ENCODE peak calls at places on chromosomes 1 and 21, in six cellular contexts. R is right lobe of liver; U is naive thymus-derived CD4-positive, alpha-beta T cell; W is endothelial cell of umbilical vein; O is Peyer's patch; E is fibroblast of lung. K is an unnamed sample.

GRCh38 chr1:61271412-61271789 is 189.0 kb downstream of the NFIA start:
- DNase-seq in R (no peak), U (no peak), W (no peak), O (no peak), E (no peak), K (no peak)

GRCh38 chr1:101253976-101254660 is 17.3 kb downstream of the S1PR1 start:
- DNase-seq in R (no peak), U (peak; percentile 26), W (no peak), O (no peak), E (no peak), K (no peak)

GRCh38 chr1:211469938-211470529 is 21.9 kb downstream of the RD3 start:
- DNase-seq in R (peak; percentile 92), U (no peak), W (peak; percentile 80), O (peak; percentile 87), E (peak; percentile 68), K (peak; percentile 88)

GRCh38 chr1:53553734-53554509 is 94.7 kb downstream of the DMRTB1 start:
- DNase-seq in R (peak; percentile 28), U (no peak), W (no peak), O (peak; percentile 28), E (no peak), K (no peak)

GRCh38 chr1:116923421-116923820 is 13.7 kb downstream of the PTGFRN start:
- DNase-seq in R (no peak), U (no peak), W (peak; percentile 87), O (no peak), E (no peak), K (no peak)

GRCh38 chr1:51284487-51284954 is 45.8 kb downstream of the TTC39A start:
- DNase-seq in R (peak; percentile 74), U (no peak), W (peak; percentile 94), O (no peak), E (no peak), K (peak; percentile 86)

GRCh38 chr1:41664861-41665640 is 180.6 kb upstream of the EDN2 start:
- DNase-seq in R (no peak), U (no peak), W (peak; percentile 46), O (no peak), E (peak; percentile 69), K (no peak)

GRCh38 chr1:167232801-167233200 is 12.1 kb downstream of the POU2F1 start:
- DNase-seq in R (no peak), U (no peak), W (no peak), O (no peak), E (no peak), K (no peak)

GRCh38 chr21:38531610-38532009 is 33.3 kb upstream of the ERG start:
- DNase-seq in R (no peak), U (no peak), W (no peak), O (no peak), E (peak; percentile 2), K (no peak)

GRCh38 chr1:46137901-46138300 is 5.5 kb upstream of the PIK3R3 start:
- DNase-seq in R (no peak), U (no peak), W (peak; percentile 72), O (no peak), E (peak; percentile 72), K (no peak)

GRCh38 chr1:161827786-161828185 is 61.7 kb downstream of the ATF6 start:
- DNase-seq in R (no peak), U (no peak), W (no peak), O (no peak), E (no peak), K (no peak)

GRCh38 chr1:100360790-100361232 is 8.5 kb downstream of the CDC14A start:
- DNase-seq in R (no peak), U (no peak), W (peak; percentile 75), O (no peak), E (peak; percentile 31), K (no peak)

GRCh38 chr1:168287237-168287664 is 6.6 kb downstream of the TBX19 start:
- DNase-seq in R (no peak), U (no peak), W (peak; percentile 55), O (no peak), E (peak; percentile 57), K (no peak)

GRCh38 chr21:39125752-39126485 is 57.3 kb downstream of the PSMG1 start:
- DNase-seq in R (peak; percentile 66), U (no peak), W (peak; percentile 68), O (no peak), E (peak; percentile 85), K (peak; percentile 78)

GRCh38 chr1:206004821-206005220 is 1.6 kb upstream of the RAB7B start:
- DNase-seq in R (no peak), U (no peak), W (no peak), O (no peak), E (peak; percentile 6), K (no peak)

GRCh38 chr1:101388904-101389546 is 152.2 kb downstream of the S1PR1 start:
- DNase-seq in R (no peak), U (peak; percentile 31), W (no peak), O (no peak), E (no peak), K (no peak)

GRCh38 chr1:41437011-41437355 is 47.5 kb downstream of the EDN2 start:
- DNase-seq in R (no peak), U (no peak), W (no peak), O (no peak), E (no peak), K (no peak)

GRCh38 chr1:224524679-224525078 is 90.1 kb upstream of the WDR26 start:
- DNase-seq in R (no peak), U (no peak), W (no peak), O (no peak), E (peak; percentile 52), K (no peak)

GRCh38 chr21:35386491-35387079 is 337.5 kb upstream of the RUNX1 start:
- DNase-seq in R (no peak), U (no peak), W (no peak), O (no peak), E (peak; percentile 48), K (no peak)

GRCh38 chr1:19420606-19421005 is 64.7 kb downstream of the CAPZB start:
- DNase-seq in R (no peak), U (no peak), W (no peak), O (no peak), E (no peak), K (no peak)

GRCh38 chr1:24902471-24902891 is 27.6 kb downstream of the RUNX3 start:
- DNase-seq in R (peak; percentile 35), U (peak; percentile 22), W (no peak), O (peak; percentile 32), E (no peak), K (no peak)

DNA sequence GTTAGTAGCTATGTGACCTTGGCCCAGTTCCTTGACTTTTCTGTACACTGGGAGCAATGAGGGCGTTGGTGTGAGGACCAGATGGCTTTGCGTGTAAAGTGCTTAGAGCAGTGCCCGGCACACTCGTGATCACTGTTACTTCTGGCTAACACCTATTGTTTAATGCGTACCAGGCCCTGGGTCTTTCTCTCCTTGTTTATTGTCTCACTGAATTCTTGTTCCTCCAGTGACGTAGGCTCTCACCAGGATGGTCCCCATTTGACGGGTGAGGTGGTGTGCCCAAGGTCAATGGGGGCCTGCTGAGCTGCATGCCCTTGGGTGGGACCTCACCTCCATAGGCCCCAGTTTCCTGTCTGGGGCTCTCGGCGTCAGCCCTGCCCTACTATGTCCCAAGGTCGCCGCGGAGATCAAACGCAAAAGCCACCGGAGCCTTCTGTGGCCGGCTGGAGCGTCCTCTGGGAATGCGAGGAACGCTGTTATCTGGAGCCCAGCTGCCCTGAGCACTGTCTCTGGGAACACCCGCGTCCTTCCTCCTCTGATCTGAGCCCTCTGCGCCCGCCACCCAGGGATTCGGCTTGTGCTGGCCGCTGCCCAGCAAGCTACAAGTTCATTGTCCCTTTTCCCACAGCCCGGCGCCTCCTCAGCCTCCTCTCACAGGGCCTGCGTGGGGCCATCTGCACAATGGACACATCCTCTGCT is 28.9 kb downstream of the ALPL start:
- DNase-seq in R (peak; percentile 74), U (no peak), W (no peak), O (no peak), E (peak; percentile 68), K (no peak)
- H3K4me1 ChIP-seq in R (peaks cover 6% of the 10 kb centered on the region), U (no peaks in the 10 kb centered on the region), W (no peaks in the 10 kb centered on the region), O (no peaks in the 10 kb centered on the region), E (peaks cover 7% of the 10 kb centered on the region), K (no peaks in the 10 kb centered on the region)

DNA sequence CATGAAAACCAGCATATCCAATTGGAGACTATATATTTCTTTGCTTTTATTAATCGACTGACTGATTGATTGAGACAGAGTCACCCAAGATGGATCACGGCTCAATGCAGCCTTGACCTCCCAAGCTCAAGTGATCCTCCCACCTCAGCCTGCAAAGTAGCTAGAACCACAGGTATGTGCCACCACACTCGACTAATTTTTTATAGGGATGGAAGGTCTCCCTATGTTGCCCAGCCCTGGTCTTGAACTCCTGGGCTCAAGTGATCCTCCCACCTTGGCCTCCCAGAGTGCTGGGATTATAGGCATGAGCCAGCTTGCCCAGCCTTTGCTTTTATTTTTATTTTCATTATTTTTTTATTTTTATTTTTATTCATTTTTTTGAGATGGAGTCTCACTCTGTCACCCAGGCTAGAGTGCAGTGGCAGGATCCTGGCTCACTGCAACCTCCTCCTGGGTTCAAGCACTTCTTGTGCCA is 5.4 kb downstream of the SPEN start:
- DNase-seq in R (no peak), U (no peak), W (no peak), O (no peak), E (no peak), K (no peak)
- H3K4me1 ChIP-seq in R (peaks cover 6% of the 10 kb centered on the region), U (peaks cover 12% of the 10 kb centered on the region), W (peaks cover 25% of the 10 kb centered on the region), O (no peaks in the 10 kb centered on the region), E (peaks cover 2% of the 10 kb centered on the region), K (peaks cover 5% of the 10 kb centered on the region)

DNA sequence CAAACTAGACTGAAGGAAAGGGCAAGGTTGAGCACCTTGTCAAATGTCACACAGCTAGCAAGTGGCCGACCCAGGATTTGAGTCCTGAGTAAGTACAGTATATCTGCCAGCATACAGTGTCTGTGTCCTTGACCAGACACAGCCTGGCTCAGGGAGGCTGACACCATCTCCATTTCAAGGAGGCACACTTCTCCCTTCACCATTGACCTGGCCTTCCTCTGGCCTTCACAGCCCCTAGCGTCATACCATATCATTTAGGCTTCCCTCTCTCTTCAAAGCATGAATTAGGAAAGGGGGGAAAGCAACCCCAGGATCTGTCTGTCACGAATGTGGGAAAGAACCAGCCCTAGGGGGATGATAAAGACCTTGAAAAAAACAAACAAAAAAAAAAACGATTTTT is 155.6 kb downstream of the PLPP3 start:
- DNase-seq in R (no peak), U (no peak), W (no peak), O (no peak), E (no peak), K (no peak)
- H3K4me1 ChIP-seq in R (no peaks in the 10 kb centered on the region), U (no peaks in the 10 kb centered on the region), W (peaks cover 9% of the 10 kb centered on the region), O (no peaks in the 10 kb centered on the region), E (no peaks in the 10 kb centered on the region), K (no peaks in the 10 kb centered on the region)

GRCh38 chr1:54838565-54839180 is 37.5 kb upstream of the TTC22 start:
- DNase-seq in R (peak; percentile 28), U (no peak), W (no peak), O (no peak), E (no peak), K (no peak)
- H3K4me1 ChIP-seq in R (no peaks in the 10 kb centered on the region), U (no peaks in the 10 kb centered on the region), W (no peaks in the 10 kb centered on the region), O (no peaks in the 10 kb centered on the region), E (no peaks in the 10 kb centered on the region), K (no peaks in the 10 kb centered on the region)

GRCh38 chr1:183810756-183811155 is 5.8 kb downstream of the RGL1 start:
- DNase-seq in R (no peak), U (no peak), W (no peak), O (no peak), E (no peak), K (no peak)
- H3K4me1 ChIP-seq in R (no peaks in the 10 kb centered on the region), U (no peaks in the 10 kb centered on the region), W (peaks cover 28% of the 10 kb centered on the region), O (no peaks in the 10 kb centered on the region), E (peaks cover 32% of the 10 kb centered on the region), K (no peaks in the 10 kb centered on the region)

GRCh38 chr1:235077163-235077540 is 51.5 kb downstream of the TOMM20 start:
- DNase-seq in R (no peak), U (no peak), W (no peak), O (no peak), E (no peak), K (no peak)
- H3K4me1 ChIP-seq in R (peaks cover 5% of the 10 kb centered on the region), U (peaks cover 10% of the 10 kb centered on the region), W (peaks cover 33% of the 10 kb centered on the region), O (peaks cover 20% of the 10 kb centered on the region), E (peaks cover 42% of the 10 kb centered on the region), K (peaks cover 21% of the 10 kb centered on the region)

GRCh38 chr1:234540404-234540762 is 61.4 kb upstream of the TARBP1 start:
- DNase-seq in R (peak; percentile 44), U (no peak), W (no peak), O (no peak), E (no peak), K (no peak)
- H3K4me1 ChIP-seq in R (peaks cover 13% of the 10 kb centered on the region), U (no peaks in the 10 kb centered on the region), W (peaks cover 21% of the 10 kb centered on the region), O (peaks cover 6% of the 10 kb centered on the region), E (peaks cover 22% of the 10 kb centered on the region), K (peaks cover 5% of the 10 kb centered on the region)

K was measured in small intestine.